ENCODE peak calls at places on chromosome 18, in six cellular contexts. F is GM20000, B is WTC11, U is PC-9, N is A673, M is endodermal cell. X is an unnamed sample.

GRCh38 chr18:52716926-52717325 is 376.9 kb downstream of the DCC start:
- DNase-seq in F (no peak), B (peak), U (peak), N (no peak), M (no peak), X (no peak)

GRCh38 chr18:80175451-80176235 is 66.6 kb downstream of the ADNP2 start:
- DNase-seq in F (no peak), B (no peak), U (no peak), N (no peak), M (no peak), X (no peak)

GRCh38 chr18:70288851-70289328 is at the start of gene SOCS6:
- DNase-seq in F (peak), B (peak), U (peak), N (peak), M (peak), X (peak)

GRCh38 chr18:61679836-61680235 is 213.0 kb downstream of the RNF152 start:
- DNase-seq in F (no peak), B (no peak), U (no peak), N (no peak), M (no peak), X (no peak)

GRCh38 chr18:7259482-7259881 is 28.6 kb downstream of the LRRC30 start:
- DNase-seq in F (no peak), B (no peak), U (no peak), N (no peak), M (no peak), X (no peak)

GRCh38 chr18:53941601-53942335 is 282.7 kb downstream of the MBD2 start:
- DNase-seq in F (no peak), B (no peak), U (peak), N (peak), M (no peak), X (no peak)

GRCh38 chr18:36460324-36460850 is 162.9 kb downstream of the FHOD3 start:
- DNase-seq in F (no peak), B (no peak), U (no peak), N (no peak), M (no peak), X (no peak)

GRCh38 chr18:61748024-61748423 is 144.8 kb downstream of the RNF152 start:
- DNase-seq in F (no peak), B (no peak), U (no peak), N (no peak), M (no peak), X (no peak)

GRCh38 chr18:57561728-57562423 is 24.6 kb downstream of the FECH start:
- DNase-seq in F (peak), B (no peak), U (peak), N (peak), M (peak), X (peak)

GRCh38 chr18:55322176-55322735 is 265.7 kb downstream of the TCF4 start:
- DNase-seq in F (peak), B (peak), U (no peak), N (peak), M (peak), X (peak)

GRCh38 chr18:48827321-48828200 is 123.2 kb downstream of the SMAD7 start:
- DNase-seq in F (no peak), B (peak), U (no peak), N (peak), M (peak), X (no peak)

GRCh38 chr18:36849288-36850011 is 20.5 kb downstream of the KIAA1328 start:
- DNase-seq in F (no peak), B (no peak), U (no peak), N (peak), M (no peak), X (no peak)

GRCh38 chr18:7885763-7886295 is 318.7 kb downstream of the PTPRM start:
- DNase-seq in F (no peak), B (no peak), U (no peak), N (no peak), M (no peak), X (no peak)

GRCh38 chr18:34710430-34711386 is 610 bp downstream of the DTNA start:
- DNase-seq in F (no peak), B (no peak), U (no peak), N (peak), M (no peak), X (no peak)

GRCh38 chr18:29644276-29644675 is 1398.3 kb downstream of the DSC3 start:
- DNase-seq in F (no peak), B (no peak), U (no peak), N (peak), M (no peak), X (no peak)

GRCh38 chr18:42078711-42079110 is 123.7 kb downstream of the PIK3C3 start:
- DNase-seq in F (no peak), B (no peak), U (no peak), N (no peak), M (no peak), X (no peak)

GRCh38 chr18:24398515-24398914 is 891 bp upstream of the OSBPL1A start:
- DNase-seq in F (no peak), B (peak), U (peak), N (peak), M (peak), X (no peak)

GRCh38 chr18:35775887-35776286 is 194.3 kb downstream of the GALNT1 start:
- DNase-seq in F (no peak), B (no peak), U (no peak), N (peak), M (peak), X (no peak)

GRCh38 chr18:2515908-2516625 is 55.2 kb downstream of the METTL4 start:
- DNase-seq in F (peak), B (no peak), U (peak), N (peak), M (no peak), X (peak)

GRCh38 chr18:70429847-70430500 is 141.1 kb downstream of the SOCS6 start:
- DNase-seq in F (no peak), B (no peak), U (no peak), N (no peak), M (no peak), X (no peak)

GRCh38 chr18:57585421-57585820 is 1.1 kb downstream of the FECH start:
- DNase-seq in F (no peak), B (no peak), U (no peak), N (no peak), M (no peak), X (no peak)

GRCh38 chr18:24672165-24672950 is 211.9 kb downstream of the HRH4 start:
- DNase-seq in F (no peak), B (no peak), U (no peak), N (no peak), M (no peak), X (no peak)

GRCh38 chr18:80068571-80069272 is 34.5 kb downstream of the RBFA start:
- DNase-seq in F (no peak), B (no peak), U (no peak), N (no peak), M (no peak), X (no peak)

GRCh38 chr18:21747764-21748693 is 7.4 kb downstream of the MIB1 start:
- DNase-seq in F (no peak), B (no peak), U (no peak), N (no peak), M (no peak), X (no peak)

GRCh38 chr18:38539373-38539772 is 973.8 kb upstream of the CELF4 start:
- DNase-seq in F (no peak), B (peak), U (no peak), N (no peak), M (peak), X (no peak)

GRCh38 chr18:57624988-57625387 is 3.4 kb upstream of the NARS1 start:
- DNase-seq in F (no peak), B (no peak), U (no peak), N (no peak), M (no peak), X (no peak)

GRCh38 chr18:79529991-79530390 is 134.3 kb downstream of the NFATC1 start:
- DNase-seq in F (no peak), B (peak), U (no peak), N (no peak), M (no peak), X (no peak)

GRCh38 chr18:63317982-63318881 is 1.3 kb downstream of the BCL2 start:
- DNase-seq in F (peak), B (peak), U (no peak), N (peak), M (peak), X (peak)

GRCh38 chr18:35155403-35156117 is 85.3 kb upstream of the ZNF397 start:
- DNase-seq in F (no peak), B (peak), U (no peak), N (no peak), M (peak), X (no peak)

GRCh38 chr18:23237524-23238151 is 102.4 kb downstream of the CABLES1 start:
- DNase-seq in F (peak), B (peak), U (no peak), N (no peak), M (peak), X (peak)
- TF ChIP-seq CTCF in F (peak), B (no peak), U (no peak), N (no peak), M (peak), X (peak)

GRCh38 chr18:32469190-32469611 is 1.5 kb downstream of the GAREM1 start:
- DNase-seq in F (peak), B (no peak), U (peak), N (peak), M (peak), X (peak)
- TF ChIP-seq CTCF in F (no peak), B (no peak), U (no peak), N (no peak), M (peak), X (no peak)

DNA sequence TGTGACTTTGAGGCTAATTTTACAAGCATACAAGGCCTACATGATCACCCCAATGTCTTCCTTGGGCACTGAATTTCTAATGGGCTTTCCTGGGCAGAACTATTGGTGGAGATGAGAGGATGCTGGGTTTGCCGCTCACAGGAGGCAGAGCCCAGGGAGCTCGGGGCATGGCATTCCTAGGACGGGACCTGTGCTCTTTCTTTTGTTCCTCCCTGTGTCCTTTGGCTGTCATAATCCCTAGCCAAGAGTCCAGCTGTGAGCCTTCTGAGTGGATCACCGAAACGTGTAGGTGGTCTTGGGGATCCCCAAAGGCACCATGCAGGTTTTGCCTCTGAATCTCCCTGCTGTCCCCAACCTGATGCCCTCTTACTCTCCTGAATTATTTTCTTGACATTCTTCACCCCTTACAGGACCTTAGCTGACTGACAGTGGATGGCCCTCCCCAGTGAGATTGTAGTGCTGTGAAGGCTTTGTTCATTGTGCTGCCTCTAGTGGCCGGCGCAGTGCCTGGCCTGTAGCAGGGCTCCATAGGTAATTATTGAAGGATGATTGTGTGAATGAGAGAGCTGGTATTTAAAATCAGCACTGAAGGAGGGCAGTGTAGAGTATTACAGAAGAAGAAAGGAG is 221.9 kb downstream of the ZNF407 start:
- DNase-seq in F (peak), B (peak), U (no peak), N (peak), M (peak), X (peak)
- TF ChIP-seq CTCF in F (peak), B (peak), U (peak), N (peak), M (peak), X (peak)

DNA sequence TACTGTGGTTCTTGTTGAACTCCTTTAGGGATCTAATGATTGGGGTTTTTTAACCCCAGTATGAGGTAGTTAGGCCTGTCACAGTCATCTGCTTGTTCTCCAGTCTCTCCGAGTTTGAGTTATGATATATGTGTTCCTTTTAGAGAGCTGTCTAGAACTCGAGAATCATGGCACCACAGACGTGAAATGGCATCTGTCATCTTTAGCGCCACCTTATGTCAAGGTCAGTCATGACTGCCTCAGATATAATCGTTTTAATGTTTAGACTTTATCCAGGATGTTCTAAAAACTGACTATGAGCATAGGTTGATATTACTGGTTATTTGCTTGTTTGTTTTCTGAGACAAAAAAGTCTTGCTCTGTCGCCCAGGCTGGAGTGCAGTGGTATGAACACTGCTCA is 112.2 kb downstream of the CEP192 start:
- DNase-seq in F (no peak), B (no peak), U (no peak), N (peak), M (no peak), X (no peak)
- TF ChIP-seq CTCF in F (no peak), B (peak), U (peak), N (peak), M (peak), X (no peak)

DNA sequence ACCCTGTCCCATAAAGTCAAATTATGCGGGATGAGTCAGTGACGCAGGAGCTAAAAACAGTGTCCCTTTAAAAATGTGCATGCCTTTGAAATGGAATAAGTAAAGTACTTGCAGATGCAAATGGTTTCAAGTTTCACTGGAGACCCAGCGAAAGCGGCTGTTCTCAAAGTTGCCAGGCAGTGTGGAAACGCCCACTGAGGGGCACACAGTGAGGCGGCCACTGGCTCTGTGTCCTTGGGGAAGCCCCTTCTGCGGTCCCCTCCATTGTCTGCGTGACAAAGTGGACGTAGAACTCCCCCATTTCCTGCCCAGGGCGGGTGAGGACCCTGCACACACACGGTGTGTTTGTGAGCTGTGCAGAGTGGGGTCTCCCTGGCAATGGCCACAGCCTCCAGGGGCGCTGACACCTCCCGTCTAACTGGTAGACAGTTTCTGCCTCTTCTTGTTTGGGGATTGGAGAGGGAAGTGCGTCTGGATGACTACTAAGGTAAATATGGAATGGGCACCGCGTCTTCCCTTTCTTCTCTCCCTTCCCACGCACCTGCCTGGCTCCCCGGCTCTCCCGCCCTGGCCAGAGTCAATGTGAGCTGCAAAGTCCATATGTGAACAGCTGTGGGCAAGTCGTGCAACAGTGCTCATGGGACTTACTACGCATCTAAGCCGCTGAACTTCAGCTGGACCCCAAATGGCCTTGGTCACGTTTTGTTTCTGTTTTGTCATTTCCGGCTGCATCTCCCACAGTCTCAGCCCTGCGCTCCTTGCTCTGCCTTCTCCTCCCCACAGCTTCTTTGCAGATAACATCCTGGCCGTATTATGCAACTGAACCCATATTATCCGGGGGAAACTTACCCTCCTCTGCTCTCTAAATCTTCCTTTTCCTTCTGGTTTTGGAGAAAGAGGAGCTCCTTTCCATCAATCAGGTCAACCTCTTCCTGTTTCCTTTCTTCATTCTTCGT is 33.7 kb upstream of the ZNF516 start:
- DNase-seq in F (peak), B (no peak), U (peak), N (peak), M (peak), X (no peak)
- TF ChIP-seq CTCF in F (no peak), B (no peak), U (no peak), N (peak), M (peak), X (no peak)

GRCh38 chr18:58785870-58786269 is 78.8 kb upstream of the ZNF532 start:
- DNase-seq in F (no peak), B (no peak), U (no peak), N (no peak), M (no peak), X (no peak)

GRCh38 chr18:58788971-58789797 is 75.5 kb upstream of the ZNF532 start:
- DNase-seq in F (no peak), B (no peak), U (no peak), N (no peak), M (peak), X (no peak)

GRCh38 chr18:58788470-58788869 is 76.2 kb upstream of the ZNF532 start:
- DNase-seq in F (no peak), B (no peak), U (no peak), N (no peak), M (peak), X (no peak)

GRCh38 chr18:58789856-58790255 is 74.8 kb upstream of the ZNF532 start:
- DNase-seq in F (no peak), B (no peak), U (no peak), N (no peak), M (no peak), X (no peak)

DNA sequence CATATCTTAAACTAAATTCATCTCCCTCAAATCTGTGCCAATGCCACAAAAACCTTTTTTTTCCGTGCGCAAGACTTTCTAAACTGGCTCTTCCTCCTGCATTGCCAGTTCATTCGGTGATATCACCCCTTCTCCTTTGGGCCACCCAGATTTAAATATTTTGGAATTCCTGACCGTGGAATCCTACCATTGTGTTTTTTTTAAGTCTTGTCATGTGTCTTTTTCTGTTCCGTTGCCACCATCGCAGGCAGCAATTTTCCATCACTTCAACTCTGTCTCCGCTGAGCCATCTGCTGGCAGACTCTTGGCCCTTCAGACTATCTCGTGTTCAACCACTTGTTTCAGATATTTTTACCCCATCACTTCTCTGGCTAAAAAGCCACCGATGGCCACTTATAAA is 76.9 kb upstream of the ZNF532 start:
- DNase-seq in F (no peak), B (no peak), U (no peak), N (no peak), M (no peak), X (no peak)
- TF ChIP-seq CTCF in F (no peak), B (no peak), U (no peak), N (no peak), M (peak), X (no peak)

DNA sequence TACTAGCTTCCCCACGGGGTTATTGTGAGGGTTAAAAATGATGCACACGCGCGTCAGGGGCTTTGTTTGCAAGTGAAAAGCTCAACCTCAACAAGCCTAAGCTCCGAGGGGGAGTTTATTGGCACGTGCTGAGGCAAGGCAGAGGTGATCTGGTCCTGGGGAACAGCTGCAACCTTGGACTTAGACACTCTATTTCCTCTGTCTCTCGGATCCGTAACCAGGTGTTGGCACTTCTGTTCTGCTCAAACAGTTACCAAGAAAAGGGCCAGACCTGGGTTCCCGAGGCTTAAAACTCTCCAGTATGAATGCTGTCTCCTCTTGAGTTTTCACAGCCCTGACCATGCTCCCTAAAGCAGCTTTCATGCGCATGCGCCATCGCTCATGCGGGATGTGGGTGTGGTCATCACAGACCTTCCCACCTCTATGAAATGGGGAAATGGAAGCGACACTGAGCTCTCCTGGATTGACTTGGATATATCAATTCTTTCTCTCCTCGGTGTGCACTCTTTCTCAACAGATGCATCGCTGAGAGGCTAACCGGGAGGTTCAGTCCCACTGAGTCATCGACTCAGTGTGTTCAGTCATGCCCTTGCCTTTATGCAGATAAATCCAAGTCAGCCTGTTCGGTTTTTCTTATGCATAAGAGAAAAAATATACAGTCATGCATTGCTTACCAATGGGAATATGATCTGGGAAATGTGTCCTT is 19.9 kb upstream of the RAB31 start:
- DNase-seq in F (no peak), B (no peak), U (no peak), N (no peak), M (no peak), X (no peak)
- TF ChIP-seq CTCF in F (no peak), B (no peak), U (no peak), N (no peak), M (no peak), X (no peak)

X was measured in GM13976.